ENCODE peak calls at places on chromosomes 5 and 9, in ten cellular contexts. One of them, this sample, is unnamed.

GRCh38 chr5:154302181-154302580 is 111.6 kb downstream of the GALNT10 start:
- DNase-seq in astrocyte of the cerebellum: peak; percentile 61
- DNase-seq in tibial nerve: no peak
- DNase-seq in neural crest cell: no peak
- DNase-seq in stimulated activated CD4-positive, alpha-beta T cell treated with anti-CD3 and anti-CD28 coated beads, Interleukin-15, amount 100 ng/mL, for 1 hour: no peak
- DNase-seq in EL: no peak
- DNase-seq in RWPE1: no peak
- DNase-seq in AG08396: no peak
- DNase-seq in smooth muscle cell of the brain vasculature: no peak
- DNase-seq in activated T-cell treated with anti-CD3 and anti-CD28 coated beads for 24 hours: no peak
- DNase-seq in this sample: no peak

GRCh38 chr5:7747728-7748127 is 103.2 kb downstream of the CFAP90 start:
- DNase-seq in astrocyte of the cerebellum: no peak
- DNase-seq in tibial nerve: no peak
- DNase-seq in neural crest cell: no peak
- DNase-seq in stimulated activated CD4-positive, alpha-beta T cell treated with anti-CD3 and anti-CD28 coated beads, Interleukin-15, amount 100 ng/mL, for 1 hour: no peak
- DNase-seq in EL: no peak
- DNase-seq in RWPE1: no peak
- DNase-seq in AG08396: no peak
- DNase-seq in smooth muscle cell of the brain vasculature: no peak
- DNase-seq in activated T-cell treated with anti-CD3 and anti-CD28 coated beads for 24 hours: no peak
- DNase-seq in this sample: no peak

GRCh38 chr5:136979131-136979530 is 520.0 kb downstream of the SPOCK1 start:
- DNase-seq in astrocyte of the cerebellum: no peak
- DNase-seq in tibial nerve: no peak
- DNase-seq in neural crest cell: no peak
- DNase-seq in stimulated activated CD4-positive, alpha-beta T cell treated with anti-CD3 and anti-CD28 coated beads, Interleukin-15, amount 100 ng/mL, for 1 hour: no peak
- DNase-seq in EL: peak; percentile 72
- DNase-seq in RWPE1: no peak
- DNase-seq in AG08396: no peak
- DNase-seq in smooth muscle cell of the brain vasculature: no peak
- DNase-seq in activated T-cell treated with anti-CD3 and anti-CD28 coated beads for 24 hours: no peak
- DNase-seq in this sample: no peak

GRCh38 chr9:73719660-73720059 is 568.0 kb downstream of the ANXA1 start:
- DNase-seq in astrocyte of the cerebellum: no peak
- DNase-seq in tibial nerve: no peak
- DNase-seq in neural crest cell: no peak
- DNase-seq in stimulated activated CD4-positive, alpha-beta T cell treated with anti-CD3 and anti-CD28 coated beads, Interleukin-15, amount 100 ng/mL, for 1 hour: no peak
- DNase-seq in EL: no peak
- DNase-seq in RWPE1: no peak
- DNase-seq in AG08396: no peak
- DNase-seq in smooth muscle cell of the brain vasculature: no peak
- DNase-seq in activated T-cell treated with anti-CD3 and anti-CD28 coated beads for 24 hours: no peak
- DNase-seq in this sample: no peak

GRCh38 chr9:130473521-130473920 is 28.8 kb downstream of the ASS1 start:
- DNase-seq in astrocyte of the cerebellum: no peak
- DNase-seq in tibial nerve: no peak
- DNase-seq in neural crest cell: no peak
- DNase-seq in stimulated activated CD4-positive, alpha-beta T cell treated with anti-CD3 and anti-CD28 coated beads, Interleukin-15, amount 100 ng/mL, for 1 hour: no peak
- DNase-seq in EL: no peak
- DNase-seq in RWPE1: no peak
- DNase-seq in AG08396: no peak
- DNase-seq in smooth muscle cell of the brain vasculature: no peak
- DNase-seq in activated T-cell treated with anti-CD3 and anti-CD28 coated beads for 24 hours: no peak
- DNase-seq in this sample: no peak

GRCh38 chr9:124735121-124735520 is 36.0 kb downstream of the NR6A1 start:
- DNase-seq in astrocyte of the cerebellum: peak; percentile 57
- DNase-seq in tibial nerve: no peak
- DNase-seq in neural crest cell: no peak
- DNase-seq in stimulated activated CD4-positive, alpha-beta T cell treated with anti-CD3 and anti-CD28 coated beads, Interleukin-15, amount 100 ng/mL, for 1 hour: no peak
- DNase-seq in EL: peak; percentile 68
- DNase-seq in RWPE1: peak; percentile 80
- DNase-seq in AG08396: peak; percentile 27
- DNase-seq in smooth muscle cell of the brain vasculature: no peak
- DNase-seq in activated T-cell treated with anti-CD3 and anti-CD28 coated beads for 24 hours: no peak
- DNase-seq in this sample: no peak

GRCh38 chr5:179974946-179975712 is 67.4 kb upstream of the TBC1D9B start:
- DNase-seq in astrocyte of the cerebellum: no peak
- DNase-seq in tibial nerve: no peak
- DNase-seq in neural crest cell: peak; percentile 39
- DNase-seq in stimulated activated CD4-positive, alpha-beta T cell treated with anti-CD3 and anti-CD28 coated beads, Interleukin-15, amount 100 ng/mL, for 1 hour: no peak
- DNase-seq in EL: peak; percentile 21
- DNase-seq in RWPE1: no peak
- DNase-seq in AG08396: no peak
- DNase-seq in smooth muscle cell of the brain vasculature: no peak
- DNase-seq in activated T-cell treated with anti-CD3 and anti-CD28 coated beads for 24 hours: no peak
- DNase-seq in this sample: no peak

GRCh38 chr5:59071755-59072549 is 489.1 kb downstream of the RAB3C start:
- DNase-seq in astrocyte of the cerebellum: no peak
- DNase-seq in tibial nerve: no peak
- DNase-seq in neural crest cell: no peak
- DNase-seq in stimulated activated CD4-positive, alpha-beta T cell treated with anti-CD3 and anti-CD28 coated beads, Interleukin-15, amount 100 ng/mL, for 1 hour: no peak
- DNase-seq in EL: no peak
- DNase-seq in RWPE1: no peak
- DNase-seq in AG08396: no peak
- DNase-seq in smooth muscle cell of the brain vasculature: no peak
- DNase-seq in activated T-cell treated with anti-CD3 and anti-CD28 coated beads for 24 hours: no peak
- DNase-seq in this sample: no peak